ENCODE peak calls at places on chromosomes 4 and X, in six cellular contexts. One of them, this sample, is unnamed.

GRCh38 chr4:52076731-52077130 is 25.6 kb downstream of the SPATA18 start:
- DNase-seq in neuronal stem cell: peak
- DNase-seq in trophoblast cell: peak
- DNase-seq in H9: peak
- DNase-seq in IMR-90: no peak
- DNase-seq in H1: peak
- DNase-seq in this sample: peak

GRCh38 chr4:151744614-151745013 is 16.2 kb downstream of the GATB start:
- DNase-seq in H9: no peak
- DNase-seq in H1: no peak
- DNase-seq in IMR-90: peak
- DNase-seq in neuronal stem cell: no peak
- DNase-seq in trophoblast cell: peak
- DNase-seq in this sample: peak

GRCh38 chr4:18039113-18039512 is 17.6 kb upstream of the LCORL start:
- DNase-seq in IMR-90: peak
- DNase-seq in neuronal stem cell: no peak
- DNase-seq in trophoblast cell: no peak
- DNase-seq in H9: no peak
- DNase-seq in H1: no peak
- DNase-seq in this sample: no peak

GRCh38 chr4:169251291-169252235 is 19.2 kb downstream of the SH3RF1 start:
- DNase-seq in H9: peak
- DNase-seq in H1: no peak
- DNase-seq in neuronal stem cell: no peak
- DNase-seq in trophoblast cell: no peak
- DNase-seq in IMR-90: no peak
- DNase-seq in this sample: no peak

GRCh38 chr4:113760094-113760851 is 1.3 kb downstream of the CAMK2D start:
- DNase-seq in H9: no peak
- DNase-seq in neuronal stem cell: no peak
- DNase-seq in H1: no peak
- DNase-seq in trophoblast cell: no peak
- DNase-seq in IMR-90: peak
- DNase-seq in this sample: peak

GRCh38 chrX:33183366-33183765 is 28.0 kb downstream of the DMD start:
- DNase-seq in H9: no peak
- DNase-seq in trophoblast cell: no peak
- DNase-seq in neuronal stem cell: no peak
- DNase-seq in IMR-90: peak
- DNase-seq in H1: no peak
- DNase-seq in this sample: peak

GRCh38 chr4:53654300-53654758 is 63.0 kb upstream of the LNX1 start:
- DNase-seq in IMR-90: peak
- DNase-seq in neuronal stem cell: no peak
- DNase-seq in trophoblast cell: no peak
- DNase-seq in H1: no peak
- DNase-seq in H9: no peak
- DNase-seq in this sample: no peak

GRCh38 chrX:123013141-123013540 is 170.9 kb upstream of the GRIA3 start:
- DNase-seq in H1: no peak
- DNase-seq in neuronal stem cell: no peak
- DNase-seq in trophoblast cell: no peak
- DNase-seq in IMR-90: no peak
- DNase-seq in H9: no peak
- DNase-seq in this sample: no peak

GRCh38 chrX:55135171-55135570 is 46.4 kb downstream of the PAGE2 start:
- DNase-seq in neuronal stem cell: peak
- DNase-seq in H9: no peak
- DNase-seq in trophoblast cell: no peak
- DNase-seq in IMR-90: peak
- DNase-seq in H1: peak
- DNase-seq in this sample: peak

GRCh38 chrX:150680974-150681373 is 12.2 kb upstream of the MTMR1 start:
- DNase-seq in IMR-90: peak
- DNase-seq in neuronal stem cell: no peak
- DNase-seq in H1: no peak
- DNase-seq in trophoblast cell: no peak
- DNase-seq in H9: no peak
- DNase-seq in this sample: no peak

GRCh38 chr4:16516796-16517413 is 290.6 kb upstream of the TAPT1 start:
- DNase-seq in neuronal stem cell: no peak
- DNase-seq in trophoblast cell: no peak
- DNase-seq in IMR-90: peak
- DNase-seq in H9: no peak
- DNase-seq in H1: no peak
- DNase-seq in this sample: peak

GRCh38 chrX:152900937-152901445 is 3.1 kb downstream of the ZNF185 start:
- DNase-seq in H1: no peak
- DNase-seq in neuronal stem cell: no peak
- DNase-seq in trophoblast cell: no peak
- DNase-seq in H9: no peak
- DNase-seq in IMR-90: no peak
- DNase-seq in this sample: no peak

GRCh38 chrX:120213438-120214265 is 37.0 kb upstream of the ZBTB33 start:
- DNase-seq in neuronal stem cell: peak
- DNase-seq in trophoblast cell: peak
- DNase-seq in H9: peak
- DNase-seq in H1: peak
- DNase-seq in IMR-90: peak
- DNase-seq in this sample: peak

GRCh38 chr4:10656988-10657387 is 27.6 kb downstream of the CLNK start:
- DNase-seq in IMR-90: peak
- DNase-seq in trophoblast cell: peak
- DNase-seq in H1: no peak
- DNase-seq in H9: no peak
- DNase-seq in neuronal stem cell: no peak
- DNase-seq in this sample: peak

GRCh38 chr4:10204401-10205058 is 87.9 kb upstream of the WDR1 start:
- DNase-seq in trophoblast cell: peak
- DNase-seq in H1: no peak
- DNase-seq in H9: no peak
- DNase-seq in neuronal stem cell: no peak
- DNase-seq in IMR-90: no peak
- DNase-seq in this sample: no peak

GRCh38 chr4:98151145-98151929 is 8.1 kb upstream of the STPG2 start:
- DNase-seq in trophoblast cell: no peak
- DNase-seq in H1: no peak
- DNase-seq in neuronal stem cell: no peak
- DNase-seq in H9: no peak
- DNase-seq in IMR-90: no peak
- DNase-seq in this sample: no peak

GRCh38 chr4:121177238-121178137 is 13.4 kb upstream of the TNIP3 start:
- DNase-seq in neuronal stem cell: no peak
- DNase-seq in H1: no peak
- DNase-seq in IMR-90: no peak
- DNase-seq in trophoblast cell: no peak
- DNase-seq in H9: no peak
- DNase-seq in this sample: no peak

GRCh38 chr4:66769436-66769835 is 775.9 kb downstream of the CENPC start:
- DNase-seq in H1: no peak
- DNase-seq in trophoblast cell: no peak
- DNase-seq in IMR-90: no peak
- DNase-seq in neuronal stem cell: no peak
- DNase-seq in H9: no peak
- DNase-seq in this sample: peak

GRCh38 chr4:122879001-122879400 is 43.4 kb downstream of the NUDT6 start:
- DNase-seq in trophoblast cell: no peak
- DNase-seq in neuronal stem cell: no peak
- DNase-seq in H1: no peak
- DNase-seq in IMR-90: no peak
- DNase-seq in H9: no peak
- DNase-seq in this sample: no peak

GRCh38 chr4:80071643-80072606 is 1.1 kb downstream of the ANTXR2 start:
- DNase-seq in neuronal stem cell: peak
- DNase-seq in H1: peak
- DNase-seq in trophoblast cell: no peak
- DNase-seq in IMR-90: peak
- DNase-seq in H9: peak
- DNase-seq in this sample: peak

GRCh38 chrX:107559506-107559905 is 68.8 kb upstream of the PRPS1 start:
- DNase-seq in IMR-90: peak
- DNase-seq in trophoblast cell: peak
- DNase-seq in H9: no peak
- DNase-seq in H1: no peak
- DNase-seq in neuronal stem cell: no peak
- DNase-seq in this sample: no peak

GRCh38 chr4:7963691-7964090 is 24.0 kb upstream of the AFAP1 start:
- DNase-seq in IMR-90: no peak
- DNase-seq in H9: no peak
- DNase-seq in H1: no peak
- DNase-seq in neuronal stem cell: no peak
- DNase-seq in trophoblast cell: peak
- DNase-seq in this sample: no peak

DNA sequence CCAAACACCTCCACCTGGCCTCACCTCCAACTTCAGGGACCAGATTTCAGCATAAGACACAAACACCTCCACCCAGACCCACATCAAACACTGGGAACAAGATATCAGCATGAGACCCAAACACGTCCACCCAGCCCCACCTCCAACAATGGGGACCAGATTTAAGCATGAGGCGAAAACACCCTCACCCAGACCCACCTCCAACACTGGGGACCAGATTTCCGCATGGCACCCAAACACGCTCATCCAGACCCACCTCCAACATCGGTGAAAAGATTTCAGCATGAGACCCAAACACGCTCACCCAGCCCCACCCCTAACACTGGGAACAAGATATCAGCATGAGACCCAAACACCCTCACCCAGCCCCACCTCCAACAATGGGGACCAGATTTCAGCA is 210.0 kb downstream of the ASMT start:
- DNase-seq in neuronal stem cell: no peak
- DNase-seq in H9: no peak
- DNase-seq in trophoblast cell: no peak
- DNase-seq in H1: no peak
- DNase-seq in IMR-90: no peak
- DNase-seq in this sample: no peak
- H4K91ac ChIP-seq in neuronal stem cell: no peak
- H4K91ac ChIP-seq in H9: no peak
- H4K91ac ChIP-seq in trophoblast cell: no peak
- H4K91ac ChIP-seq in H1: no peak
- H4K91ac ChIP-seq in IMR-90: no peak
- H4K91ac ChIP-seq in this sample: no peak

DNA sequence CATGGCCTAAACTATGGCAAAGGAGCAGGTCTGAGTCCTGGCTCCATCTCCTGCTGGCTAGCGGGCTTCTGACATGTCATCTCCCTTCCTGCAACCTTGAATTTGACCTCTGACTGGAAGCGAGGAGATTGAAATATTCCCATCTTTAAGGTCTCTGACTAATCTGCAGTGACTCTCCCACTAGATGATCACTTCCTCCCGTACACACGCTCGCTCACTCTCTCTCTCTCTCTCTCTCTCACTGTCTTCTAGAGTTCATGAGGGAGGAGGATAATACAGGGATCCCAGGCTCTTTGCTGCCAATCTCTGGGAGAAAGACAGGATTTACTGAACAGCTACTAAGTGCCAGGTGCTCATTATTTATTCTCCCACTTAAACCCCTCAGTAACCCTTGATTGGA is 193.7 kb upstream of the C1QTNF7 start:
- DNase-seq in neuronal stem cell: no peak
- DNase-seq in IMR-90: peak
- DNase-seq in H1: no peak
- DNase-seq in H9: no peak
- DNase-seq in trophoblast cell: no peak
- DNase-seq in this sample: peak
- H3K23ac ChIP-seq in neuronal stem cell: no peak
- H3K23ac ChIP-seq in IMR-90: peak
- H3K23ac ChIP-seq in H1: no peak
- H3K23ac ChIP-seq in H9: no peak
- H3K23ac ChIP-seq in trophoblast cell: no peak
- H3K23ac ChIP-seq in this sample: no peak

GRCh38 chr4:100166297-100167034 is 23.8 kb downstream of the DDIT4L start:
- DNase-seq in neuronal stem cell: no peak
- DNase-seq in trophoblast cell: no peak
- DNase-seq in H1: no peak
- DNase-seq in IMR-90: no peak
- DNase-seq in H9: no peak
- DNase-seq in this sample: no peak

GRCh38 chr4:100165809-100166208 is 24.5 kb downstream of the DDIT4L start:
- DNase-seq in H1: no peak
- DNase-seq in H9: no peak
- DNase-seq in neuronal stem cell: peak
- DNase-seq in IMR-90: peak
- DNase-seq in trophoblast cell: no peak
- DNase-seq in this sample: peak

GRCh38 chr4:100168521-100168920 is 21.7 kb downstream of the DDIT4L start:
- DNase-seq in IMR-90: peak
- DNase-seq in neuronal stem cell: no peak
- DNase-seq in H9: no peak
- DNase-seq in H1: no peak
- DNase-seq in trophoblast cell: no peak
- DNase-seq in this sample: peak

GRCh38 chr4:100162027-100162685 is 28.1 kb downstream of the DDIT4L start:
- DNase-seq in neuronal stem cell: no peak
- DNase-seq in IMR-90: no peak
- DNase-seq in H9: no peak
- DNase-seq in trophoblast cell: no peak
- DNase-seq in H1: no peak
- DNase-seq in this sample: no peak

GRCh38 chr4:100164808-100165760 is 25.2 kb downstream of the DDIT4L start:
- DNase-seq in H1: no peak
- DNase-seq in H9: no peak
- DNase-seq in IMR-90: no peak
- DNase-seq in trophoblast cell: no peak
- DNase-seq in neuronal stem cell: no peak
- DNase-seq in this sample: no peak
- H3K9ac ChIP-seq in H1: no peak
- H3K9ac ChIP-seq in H9: no peak
- H3K9ac ChIP-seq in IMR-90: no peak
- H3K9ac ChIP-seq in trophoblast cell: no peak
- H3K9ac ChIP-seq in neuronal stem cell: no peak
- H3K9ac ChIP-seq in this sample: no peak

GRCh38 chr4:82479562-82479961 is 49.2 kb downstream of the ENOPH1 start:
- DNase-seq in IMR-90: no peak
- DNase-seq in neuronal stem cell: no peak
- DNase-seq in trophoblast cell: no peak
- DNase-seq in H1: no peak
- DNase-seq in H9: no peak
- DNase-seq in this sample: no peak

GRCh38 chr4:82484987-82485783 is 54.8 kb downstream of the ENOPH1 start:
- DNase-seq in trophoblast cell: no peak
- DNase-seq in neuronal stem cell: no peak
- DNase-seq in IMR-90: no peak
- DNase-seq in H9: no peak
- DNase-seq in H1: no peak
- DNase-seq in this sample: no peak

GRCh38 chr4:82480786-82481317 is 50.5 kb downstream of the ENOPH1 start:
- DNase-seq in H9: no peak
- DNase-seq in trophoblast cell: peak
- DNase-seq in H1: no peak
- DNase-seq in neuronal stem cell: no peak
- DNase-seq in IMR-90: no peak
- DNase-seq in this sample: no peak

DNA sequence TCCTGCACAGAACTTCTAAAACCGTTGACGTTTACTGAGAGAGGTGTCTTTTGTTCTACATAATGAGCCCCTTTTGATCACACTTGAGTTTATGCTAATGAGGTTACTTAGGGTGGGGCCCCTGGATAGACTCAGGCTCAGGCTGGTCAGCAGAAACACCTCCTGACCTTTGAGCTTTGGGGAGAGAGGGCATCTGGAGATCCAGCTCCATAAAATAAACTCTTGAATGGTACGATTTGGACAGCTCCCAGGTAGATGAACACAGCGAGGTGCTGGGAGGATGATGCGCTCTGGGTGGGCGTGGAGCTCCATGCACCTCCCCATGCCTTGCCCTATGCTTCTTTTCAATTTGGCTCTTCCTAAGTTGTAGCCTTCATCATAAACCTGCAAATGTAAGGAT is 52.0 kb downstream of the ENOPH1 start:
- DNase-seq in H1: no peak
- DNase-seq in IMR-90: no peak
- DNase-seq in neuronal stem cell: no peak
- DNase-seq in trophoblast cell: no peak
- DNase-seq in H9: no peak
- DNase-seq in this sample: no peak
- H4K91ac ChIP-seq in H1: no peak
- H4K91ac ChIP-seq in IMR-90: no peak
- H4K91ac ChIP-seq in neuronal stem cell: no peak
- H4K91ac ChIP-seq in trophoblast cell: no peak
- H4K91ac ChIP-seq in H9: no peak
- H4K91ac ChIP-seq in this sample: no peak